ENCODE peak calls at places on chromosomes 1 and 21, in ten cellular contexts. One of them, this sample, is unnamed.

GRCh38 chr1:200207711-200208126 is 180.2 kb downstream of the NR5A2 start:
- DNase-seq in astrocyte of the spinal cord: peak
- DNase-seq in kidney glomerular epithelial cell: no peak
- DNase-seq in NCI-H748 treated with DMSO at 0.1 percent for 48 hours: no peak
- DNase-seq in NCI-H446 treated with DMSO at 0.1 percent for 48 hours: no peak
- DNase-seq in stimulated activated CD8-positive, alpha-beta memory T cell treated with anti-CD3 and anti-CD28 coated beads, Interleukin-15, amount 100 ng/mL, for 24 hours: no peak
- DNase-seq in HCT116: no peak
- DNase-seq in dorsolateral prefrontal cortex: no peak
- DNase-seq in NT2/D1: no peak
- DNase-seq in NCI-H774: no peak
- DNase-seq in this sample: no peak

GRCh38 chr1:176241385-176242015 is 34.4 kb upstream of the COP1 start:
- DNase-seq in NCI-H446 treated with DMSO at 0.1 percent for 48 hours: no peak
- DNase-seq in astrocyte of the spinal cord: peak
- DNase-seq in kidney glomerular epithelial cell: peak
- DNase-seq in stimulated activated CD8-positive, alpha-beta memory T cell treated with anti-CD3 and anti-CD28 coated beads, Interleukin-15, amount 100 ng/mL, for 24 hours: no peak
- DNase-seq in NT2/D1: peak
- DNase-seq in HCT116: peak
- DNase-seq in dorsolateral prefrontal cortex: no peak
- DNase-seq in NCI-H774: no peak
- DNase-seq in NCI-H748 treated with DMSO at 0.1 percent for 48 hours: no peak
- DNase-seq in this sample: no peak

GRCh38 chr1:204345941-204346678 is 13.6 kb downstream of the PLEKHA6 start:
- DNase-seq in astrocyte of the spinal cord: no peak
- DNase-seq in kidney glomerular epithelial cell: no peak
- DNase-seq in NCI-H774: no peak
- DNase-seq in HCT116: no peak
- DNase-seq in NCI-H748 treated with DMSO at 0.1 percent for 48 hours: no peak
- DNase-seq in dorsolateral prefrontal cortex: no peak
- DNase-seq in stimulated activated CD8-positive, alpha-beta memory T cell treated with anti-CD3 and anti-CD28 coated beads, Interleukin-15, amount 100 ng/mL, for 24 hours: no peak
- DNase-seq in NT2/D1: no peak
- DNase-seq in NCI-H446 treated with DMSO at 0.1 percent for 48 hours: no peak
- DNase-seq in this sample: no peak

GRCh38 chr1:151324390-151324930 is 2.8 kb downstream of the PI4KB start:
- DNase-seq in NCI-H748 treated with DMSO at 0.1 percent for 48 hours: no peak
- DNase-seq in kidney glomerular epithelial cell: no peak
- DNase-seq in dorsolateral prefrontal cortex: no peak
- DNase-seq in NT2/D1: no peak
- DNase-seq in NCI-H446 treated with DMSO at 0.1 percent for 48 hours: no peak
- DNase-seq in HCT116: no peak
- DNase-seq in NCI-H774: no peak
- DNase-seq in stimulated activated CD8-positive, alpha-beta memory T cell treated with anti-CD3 and anti-CD28 coated beads, Interleukin-15, amount 100 ng/mL, for 24 hours: no peak
- DNase-seq in astrocyte of the spinal cord: no peak
- DNase-seq in this sample: no peak

GRCh38 chr1:166612886-166613285 is 226.4 kb upstream of the POGK start:
- DNase-seq in NCI-H748 treated with DMSO at 0.1 percent for 48 hours: no peak
- DNase-seq in stimulated activated CD8-positive, alpha-beta memory T cell treated with anti-CD3 and anti-CD28 coated beads, Interleukin-15, amount 100 ng/mL, for 24 hours: no peak
- DNase-seq in dorsolateral prefrontal cortex: no peak
- DNase-seq in NCI-H446 treated with DMSO at 0.1 percent for 48 hours: no peak
- DNase-seq in astrocyte of the spinal cord: no peak
- DNase-seq in kidney glomerular epithelial cell: no peak
- DNase-seq in NT2/D1: no peak
- DNase-seq in NCI-H774: no peak
- DNase-seq in HCT116: no peak
- DNase-seq in this sample: no peak

GRCh38 chr1:153612755-153613331 is at the start of gene S100A16:
- DNase-seq in NT2/D1: no peak
- DNase-seq in astrocyte of the spinal cord: peak
- DNase-seq in NCI-H748 treated with DMSO at 0.1 percent for 48 hours: no peak
- DNase-seq in NCI-H446 treated with DMSO at 0.1 percent for 48 hours: peak
- DNase-seq in dorsolateral prefrontal cortex: no peak
- DNase-seq in kidney glomerular epithelial cell: peak
- DNase-seq in HCT116: peak
- DNase-seq in stimulated activated CD8-positive, alpha-beta memory T cell treated with anti-CD3 and anti-CD28 coated beads, Interleukin-15, amount 100 ng/mL, for 24 hours: no peak
- DNase-seq in NCI-H774: no peak
- DNase-seq in this sample: no peak

GRCh38 chr1:11701551-11701961 is 10.0 kb downstream of the DRAXIN start:
- DNase-seq in NCI-H446 treated with DMSO at 0.1 percent for 48 hours: peak
- DNase-seq in NCI-H774: no peak
- DNase-seq in kidney glomerular epithelial cell: no peak
- DNase-seq in stimulated activated CD8-positive, alpha-beta memory T cell treated with anti-CD3 and anti-CD28 coated beads, Interleukin-15, amount 100 ng/mL, for 24 hours: no peak
- DNase-seq in HCT116: no peak
- DNase-seq in dorsolateral prefrontal cortex: peak
- DNase-seq in NCI-H748 treated with DMSO at 0.1 percent for 48 hours: no peak
- DNase-seq in NT2/D1: no peak
- DNase-seq in astrocyte of the spinal cord: no peak
- DNase-seq in this sample: no peak

GRCh38 chr21:29870814-29871213 is 69.0 kb downstream of the GRIK1 start:
- DNase-seq in kidney glomerular epithelial cell: no peak
- DNase-seq in HCT116: no peak
- DNase-seq in NCI-H748 treated with DMSO at 0.1 percent for 48 hours: no peak
- DNase-seq in NCI-H774: no peak
- DNase-seq in astrocyte of the spinal cord: no peak
- DNase-seq in NT2/D1: no peak
- DNase-seq in dorsolateral prefrontal cortex: no peak
- DNase-seq in NCI-H446 treated with DMSO at 0.1 percent for 48 hours: no peak
- DNase-seq in stimulated activated CD8-positive, alpha-beta memory T cell treated with anti-CD3 and anti-CD28 coated beads, Interleukin-15, amount 100 ng/mL, for 24 hours: no peak
- DNase-seq in this sample: no peak

GRCh38 chr1:205449750-205450443 is 5.9 kb downstream of the BLACAT1 start:
- DNase-seq in NT2/D1: peak
- DNase-seq in astrocyte of the spinal cord: peak
- DNase-seq in stimulated activated CD8-positive, alpha-beta memory T cell treated with anti-CD3 and anti-CD28 coated beads, Interleukin-15, amount 100 ng/mL, for 24 hours: no peak
- DNase-seq in kidney glomerular epithelial cell: peak
- DNase-seq in HCT116: peak
- DNase-seq in NCI-H446 treated with DMSO at 0.1 percent for 48 hours: no peak
- DNase-seq in NCI-H748 treated with DMSO at 0.1 percent for 48 hours: no peak
- DNase-seq in dorsolateral prefrontal cortex: no peak
- DNase-seq in NCI-H774: no peak
- DNase-seq in this sample: no peak

GRCh38 chr1:10179751-10180150 is 30.6 kb upstream of the KIF1B start:
- DNase-seq in stimulated activated CD8-positive, alpha-beta memory T cell treated with anti-CD3 and anti-CD28 coated beads, Interleukin-15, amount 100 ng/mL, for 24 hours: no peak
- DNase-seq in dorsolateral prefrontal cortex: peak
- DNase-seq in astrocyte of the spinal cord: no peak
- DNase-seq in HCT116: no peak
- DNase-seq in NCI-H446 treated with DMSO at 0.1 percent for 48 hours: no peak
- DNase-seq in kidney glomerular epithelial cell: no peak
- DNase-seq in NCI-H748 treated with DMSO at 0.1 percent for 48 hours: no peak
- DNase-seq in NCI-H774: no peak
- DNase-seq in NT2/D1: no peak
- DNase-seq in this sample: no peak

GRCh38 chr1:94462606-94463005 is 44.4 kb downstream of the ABCD3 start:
- DNase-seq in stimulated activated CD8-positive, alpha-beta memory T cell treated with anti-CD3 and anti-CD28 coated beads, Interleukin-15, amount 100 ng/mL, for 24 hours: no peak
- DNase-seq in dorsolateral prefrontal cortex: no peak
- DNase-seq in NCI-H446 treated with DMSO at 0.1 percent for 48 hours: no peak
- DNase-seq in NCI-H774: no peak
- DNase-seq in NT2/D1: no peak
- DNase-seq in NCI-H748 treated with DMSO at 0.1 percent for 48 hours: no peak
- DNase-seq in kidney glomerular epithelial cell: no peak
- DNase-seq in astrocyte of the spinal cord: no peak
- DNase-seq in HCT116: no peak
- DNase-seq in this sample: no peak